ENCODE peak calls at places on chromosomes 16 and 17, in six cellular contexts. U is H1, Q is GM12891, Y is HepG2, H is K562, J is GM12878. P is an unnamed sample.

GRCh38 chr17:28982191-28982793 is 23.5 kb downstream of the SEZ6 start:
- DNase-seq in U (no peak), Q (peak), J (peak), Y (peak), H (no peak), P (peak)

GRCh38 chr16:87644186-87644585 is 41.9 kb downstream of the JPH3 start:
- DNase-seq in Y (no peak), Q (no peak), H (no peak), U (no peak), J (no peak), P (no peak)

GRCh38 chr16:85123891-85124635 is 11.8 kb upstream of the CIBAR2 start:
- DNase-seq in Y (no peak), H (no peak), Q (no peak), J (no peak), U (no peak), P (no peak)

GRCh38 chr17:50209472-50210248 is 8.2 kb upstream of the COL1A1 start:
- DNase-seq in Q (no peak), J (no peak), H (peak), Y (no peak), U (peak), P (no peak)

GRCh38 chr17:76273435-76273921 is 8.3 kb downstream of the UBALD2 start:
- DNase-seq in H (no peak), Y (no peak), J (no peak), Q (no peak), U (no peak), P (peak)

GRCh38 chr17:27384261-27384701 is 72.0 kb upstream of the KSR1 start:
- DNase-seq in J (no peak), H (no peak), Y (no peak), Q (no peak), U (no peak), P (no peak)

GRCh38 chr16:87052506-87052905 is 264.7 kb downstream of the C16orf95 start:
- DNase-seq in Q (no peak), J (no peak), Y (no peak), H (peak), U (no peak), P (no peak)

GRCh38 chr17:41617698-41618097 is 5.1 kb upstream of the KRT16 start:
- DNase-seq in U (no peak), H (no peak), Y (no peak), Q (no peak), J (no peak), P (no peak)

GRCh38 chr16:25626172-25626571 is 65.6 kb upstream of the HS3ST4 start:
- DNase-seq in Y (no peak), J (no peak), H (no peak), U (no peak), Q (no peak), P (no peak)

GRCh38 chr16:56510544-56510943 is 9.3 kb downstream of the BBS2 start:
- DNase-seq in J (no peak), Q (no peak), Y (no peak), U (no peak), H (no peak), P (no peak)

GRCh38 chr17:56913000-56913866 is 616 bp downstream of the TRIM25 start:
- DNase-seq in U (peak), Q (no peak), J (no peak), H (peak), Y (no peak), P (no peak)

GRCh38 chr16:23836404-23837291 is 865 bp downstream of the PRKCB start:
- DNase-seq in Q (peak), Y (no peak), J (no peak), H (peak), U (peak), P (no peak)

GRCh38 chr16:65846210-65846602 is 520.3 kb upstream of the CDH5 start:
- DNase-seq in J (no peak), U (no peak), Q (no peak), H (no peak), Y (no peak), P (no peak)

GRCh38 chr17:62966426-62967110 is 533 bp downstream of the TANC2 start:
- DNase-seq in Q (no peak), H (no peak), Y (no peak), U (peak), J (no peak), P (no peak)
- TF ChIP-seq TAF1 in Q (no peak), H (no peak), Y (no peak), U (no peak), J (no peak), P (no peak)

GRCh38 chr16:1938316-1938715 is 4.7 kb downstream of the MSRB1 start:
- DNase-seq in Y (no peak), J (no peak), Q (no peak), U (no peak), H (no peak), P (no peak)
- TF ChIP-seq POLR2A in Y (no peak), J (no peak), Q (no peak), U (no peak), H (no peak), P (no peak)

DNA sequence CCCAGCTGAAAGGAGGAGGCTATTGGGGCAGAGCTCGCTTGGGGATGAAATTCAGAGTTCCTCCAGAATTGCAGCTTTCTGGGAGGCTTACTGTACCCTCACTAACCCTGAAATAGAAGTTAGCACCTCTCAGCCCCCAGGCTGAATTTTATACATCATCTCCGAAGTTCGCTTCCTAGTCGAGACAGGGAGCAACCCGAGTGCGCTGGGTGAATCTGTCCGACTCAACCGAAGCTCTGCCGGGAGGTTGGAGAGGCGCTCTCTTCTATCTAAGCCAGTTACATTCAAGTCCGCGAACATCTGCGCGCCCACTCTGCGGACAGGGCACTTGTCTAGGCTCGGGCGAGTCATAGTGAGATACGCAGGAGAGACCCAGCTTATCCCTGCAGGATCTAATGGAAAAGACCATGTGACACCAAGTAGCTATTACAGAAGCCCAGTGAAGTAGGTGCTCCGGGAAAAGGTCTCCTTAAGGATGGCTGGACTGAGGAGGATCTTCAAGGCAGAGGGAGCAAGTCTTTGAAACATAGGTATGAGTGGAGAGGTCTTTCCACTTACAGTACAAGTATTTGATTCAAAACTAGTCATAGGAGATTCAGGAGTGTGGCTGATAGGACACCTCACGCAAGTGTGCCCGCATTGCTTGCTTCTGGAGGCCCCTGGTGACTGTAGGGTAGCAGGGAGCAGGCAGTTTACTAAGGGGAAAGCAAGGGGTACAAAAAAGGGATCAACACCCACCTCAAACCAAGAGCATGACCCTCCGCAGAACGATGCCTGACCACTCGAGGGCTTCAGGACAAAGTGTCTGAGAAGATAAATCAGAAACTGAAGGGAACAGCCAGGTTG is 667 bp upstream of the HES7 start:
- DNase-seq in Q (no peak), J (no peak), H (no peak), U (peak), Y (no peak), P (no peak)
- TF ChIP-seq TAF1 in Q (no peak), J (no peak), H (no peak), U (no peak), Y (no peak), P (no peak)

GRCh38 chr17:19381741-19382444 is 3.6 kb downstream of the MAPK7 start:
- DNase-seq in U (no peak), Q (no peak), H (no peak), Y (no peak), J (no peak), P (no peak)
- TF ChIP-seq POLR2A in U (no peak), Q (no peak), H (no peak), Y (no peak), J (no peak), P (no peak)